ENCODE peak calls at places on chromosomes 4 and X, in ten cellular contexts. T is Daoy, K is amniotic stem cell, I is germinal center, A is HFFc6, Z is HT-29, S is HCEC 1CT, E is memory B cell, C is posterior vena cava, P is osteocyte. H is an unnamed sample.
A peak's percentile ranks its signal among the peaks of the same experiment; 100 is the strongest.

GRCh38 chr4:48901196-48901595 is 5.4 kb downstream of the OCIAD2 start:
- DNase-seq in T (no peak), K (no peak), I (no peak), A (no peak), Z (no peak), S (no peak), E (no peak), C (no peak), P (no peak), H (no peak)

GRCh38 chrX:133542476-133542875 is 127.2 kb upstream of the GPC4 start:
- DNase-seq in T (no peak), K (no peak), I (no peak), A (no peak), Z (no peak), S (no peak), E (no peak), C (no peak), P (no peak), H (no peak)

GRCh38 chr4:183300070-183300469 is 20.0 kb downstream of the CLDN22 start:
- DNase-seq in T (no peak), K (no peak), I (no peak), A (no peak), Z (no peak), S (no peak), E (no peak), C (no peak), P (no peak), H (no peak)

GRCh38 chr4:183610033-183610432 is 49.0 kb downstream of the RWDD4 start:
- DNase-seq in T (peak; percentile 27), K (no peak), I (no peak), A (no peak), Z (peak; percentile 10), S (peak; percentile 22), E (no peak), C (no peak), P (no peak), H (no peak)

GRCh38 chr4:152115794-152116193 is 355.0 kb upstream of the GATB start:
- DNase-seq in T (no peak), K (no peak), I (no peak), A (no peak), Z (no peak), S (no peak), E (no peak), C (no peak), P (no peak), H (no peak)

GRCh38 chr4:173498023-173498422 is 32.0 kb downstream of the HAND2 start:
- DNase-seq in T (no peak), K (no peak), I (no peak), A (no peak), Z (no peak), S (no peak), E (no peak), C (no peak), P (no peak), H (no peak)

GRCh38 chr4:47475411-47475810 is 9.7 kb upstream of the ATP10D start:
- DNase-seq in T (no peak), K (no peak), I (no peak), A (no peak), Z (no peak), S (no peak), E (no peak), C (no peak), P (no peak), H (no peak)

GRCh38 chrX:125998432-125998831 is 167.7 kb downstream of the DCAF12L2 start:
- DNase-seq in T (no peak), K (no peak), I (no peak), A (no peak), Z (peak; percentile 69), S (no peak), E (no peak), C (no peak), P (no peak), H (peak; percentile 19)

GRCh38 chrX:103183912-103184311 is 31.0 kb upstream of the BEX4 start:
- DNase-seq in T (no peak), K (no peak), I (no peak), A (no peak), Z (no peak), S (no peak), E (no peak), C (no peak), P (no peak), H (no peak)

GRCh38 chr4:23373269-23373668 is 516.6 kb downstream of the PPARGC1A start:
- DNase-seq in T (peak; percentile 92), K (no peak), I (no peak), A (no peak), Z (peak; percentile 14), S (no peak), E (no peak), C (no peak), P (no peak), H (no peak)

GRCh38 chrX:40175416-40176255 is 77.9 kb upstream of the BCOR start:
- DNase-seq in T (peak; percentile 70), K (no peak), I (peak; percentile 65), A (peak; percentile 20), Z (peak; percentile 54), S (peak; percentile 50), E (peak; percentile 68), C (peak; percentile 92), P (peak; percentile 89), H (peak; percentile 51)

GRCh38 chr4:38669233-38669632 is 5.2 kb downstream of the KLF3 start:
- DNase-seq in T (peak; percentile 38), K (no peak), I (no peak), A (no peak), Z (no peak), S (no peak), E (no peak), C (no peak), P (no peak), H (no peak)